ENCODE peak calls at places on chromosomes 1 and 21, in seven cellular contexts. I is PC-3, X is mesenchymal stem cell, D is IMR-90, O is neural progenitor cell, K is GM23248, E is endodermal cell. F is an unnamed sample.

GRCh38 chr1:167599839-167600581 is 30.0 kb upstream of the RCSD1 start:
- DNase-seq in D (peak; percentile 22), K (peak; percentile 71), I (peak; percentile 58), X (peak; percentile 55), O (no peak), E (no peak), F (peak; percentile 56)

GRCh38 chr1:36503733-36504132 is 21.0 kb upstream of the CSF3R start:
- DNase-seq in D (no peak), X (no peak), I (no peak), O (no peak), E (no peak), K (no peak), F (no peak)

GRCh38 chr1:59521456-59521855 is 224.6 kb downstream of the FGGY start:
- DNase-seq in K (peak; percentile 11), E (no peak), X (no peak), D (peak; percentile 78), O (no peak), I (no peak), F (no peak)

GRCh38 chr1:39539252-39539790 is 37.3 kb downstream of the PABPC4 start:
- DNase-seq in K (peak; percentile 84), D (peak; percentile 72), E (peak; percentile 87), O (peak; percentile 86), X (peak; percentile 83), I (peak; percentile 72), F (peak; percentile 89)

GRCh38 chr1:149888999-149889289 is 10.4 kb upstream of the BOLA1 start:
- DNase-seq in X (no peak), K (peak; percentile 80), D (peak; percentile 52), I (peak; percentile 56), E (no peak), O (peak; percentile 11), F (peak; percentile 76)

GRCh38 chr1:23931481-23931880 is 18.3 kb upstream of the CNR2 start:
- DNase-seq in O (no peak), X (no peak), D (no peak), I (no peak), E (no peak), K (no peak), F (no peak)

GRCh38 chr1:61332196-61332753 is 249.9 kb downstream of the NFIA start:
- DNase-seq in O (no peak), X (no peak), D (no peak), K (no peak), E (no peak), I (no peak), F (no peak)

GRCh38 chr1:31765041-31765467 is 914 bp upstream of the ADGRB2 start:
- DNase-seq in K (peak; percentile 38), O (peak; percentile 68), X (no peak), D (peak; percentile 19), E (peak; percentile 80), I (peak; percentile 31), F (peak; percentile 28)

GRCh38 chr1:94025383-94026340 is 95.3 kb downstream of the ABCA4 start:
- DNase-seq in X (peak; percentile 73), K (peak; percentile 82), E (peak; percentile 69), I (peak; percentile 90), D (peak; percentile 79), O (peak; percentile 68), F (peak; percentile 94)

GRCh38 chr1:194295690-194296089 is 1109.3 kb upstream of the B3GALT2 start:
- DNase-seq in X (peak; percentile 47), E (peak; percentile 53), D (peak; percentile 44), K (peak; percentile 0), O (peak; percentile 68), I (peak; percentile 57), F (peak; percentile 45)

GRCh38 chr21:17794631-17795030 is 24.5 kb downstream of the C21orf91 start:
- DNase-seq in D (no peak), O (no peak), I (no peak), K (no peak), E (no peak), X (no peak), F (no peak)
- H3K36me3 ChIP-seq in D (peaks cover 2% of the 10 kb centered on the region), O (peaks cover 19% of the 10 kb centered on the region), I (peaks cover 21% of the 10 kb centered on the region), K (peaks cover 10% of the 10 kb centered on the region), E (peaks cover 92% of the 10 kb centered on the region), X (peaks cover 46% of the 10 kb centered on the region), F (no peaks in the 10 kb centered on the region)

DNA sequence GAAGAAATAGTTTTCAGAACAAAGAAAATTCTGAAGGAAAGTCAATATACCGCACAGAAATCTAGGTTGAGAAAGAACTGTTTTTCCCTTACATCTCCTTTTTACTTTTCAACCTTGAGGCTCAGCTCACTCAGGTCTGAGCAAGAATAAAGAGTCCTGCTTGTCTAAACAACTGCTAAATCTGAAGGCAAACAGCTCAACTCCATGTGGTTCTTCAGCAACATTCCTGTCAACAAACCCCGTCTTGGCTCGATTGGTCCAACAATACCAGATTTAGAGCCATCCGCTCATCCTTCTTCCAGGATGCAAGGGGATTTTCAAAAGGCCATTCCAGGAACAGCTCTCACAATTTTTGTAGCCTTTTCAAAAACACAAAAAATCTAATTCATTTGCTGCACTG is 119.8 kb downstream of the HLCS start:
- DNase-seq in E (peak; percentile 49), X (peak; percentile 45), K (no peak), O (peak; percentile 53), D (peak; percentile 29), I (no peak), F (peak; percentile 20)
- H3K9ac ChIP-seq in E (no peak overlapping the region), X (peak overlapping the region; percentile 75), K (peak overlapping the region; percentile 66), O (no peak overlapping the region), D (no peak overlapping the region), I (no peak overlapping the region), F (no peak overlapping the region)

DNA sequence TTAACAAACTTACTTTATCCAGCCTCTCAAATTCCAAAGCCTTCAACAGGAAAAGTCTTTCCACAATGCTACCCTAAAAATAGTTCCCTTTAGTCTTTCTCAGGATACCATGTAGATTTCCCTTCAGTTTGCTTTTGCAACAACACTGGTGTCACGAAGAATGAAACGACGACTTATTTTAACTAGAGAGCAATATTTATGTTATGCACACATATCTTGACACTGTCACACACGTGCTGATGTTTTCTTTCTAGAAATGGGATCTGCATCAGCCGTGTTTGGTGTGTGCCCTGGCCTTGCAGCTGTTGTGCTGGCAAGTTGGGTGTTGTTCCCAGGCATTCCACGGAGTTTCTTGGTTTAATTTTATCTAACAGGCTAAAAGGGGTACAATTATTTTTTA is 75.5 kb downstream of the SIPA1L2 start:
- DNase-seq in X (peak; percentile 83), E (peak; percentile 33), K (no peak), O (no peak), I (no peak), D (peak; percentile 25), F (no peak)
- H3K36me3 ChIP-seq in X (no peaks in the 10 kb centered on the region), E (peaks cover 11% of the 10 kb centered on the region), K (no peaks in the 10 kb centered on the region), O (no peaks in the 10 kb centered on the region), I (no peaks in the 10 kb centered on the region), D (no peaks in the 10 kb centered on the region), F (no peaks in the 10 kb centered on the region)

GRCh38 chr1:38270241-38270871 is 223.8 kb upstream of the POU3F1 start:
- DNase-seq in O (peak; percentile 50), I (no peak), D (no peak), X (no peak), K (no peak), E (peak; percentile 89), F (no peak)
- H3K9ac ChIP-seq in O (no peak overlapping the region), I (no peak overlapping the region), D (no peak overlapping the region), X (no peak overlapping the region), K (no peak overlapping the region), E (no peak overlapping the region), F (no peak overlapping the region)

GRCh38 chr21:37195649-37196048 is 71.5 kb downstream of the VPS26C start:
- DNase-seq in X (no peak), O (no peak), D (no peak), E (no peak), K (no peak), I (no peak), F (no peak)

GRCh38 chr21:37196847-37197246 is 70.3 kb downstream of the VPS26C start:
- DNase-seq in I (no peak), E (no peak), K (no peak), O (no peak), D (no peak), X (no peak), F (no peak)

GRCh38 chr21:37193676-37194075 is 73.5 kb downstream of the VPS26C start:
- DNase-seq in E (no peak), I (no peak), O (no peak), K (no peak), D (no peak), X (no peak), F (no peak)

GRCh38 chr21:37193006-37193405 is 74.1 kb downstream of the VPS26C start:
- DNase-seq in K (no peak), O (peak; percentile 17), E (peak; percentile 80), X (no peak), I (no peak), D (no peak), F (no peak)

DNA sequence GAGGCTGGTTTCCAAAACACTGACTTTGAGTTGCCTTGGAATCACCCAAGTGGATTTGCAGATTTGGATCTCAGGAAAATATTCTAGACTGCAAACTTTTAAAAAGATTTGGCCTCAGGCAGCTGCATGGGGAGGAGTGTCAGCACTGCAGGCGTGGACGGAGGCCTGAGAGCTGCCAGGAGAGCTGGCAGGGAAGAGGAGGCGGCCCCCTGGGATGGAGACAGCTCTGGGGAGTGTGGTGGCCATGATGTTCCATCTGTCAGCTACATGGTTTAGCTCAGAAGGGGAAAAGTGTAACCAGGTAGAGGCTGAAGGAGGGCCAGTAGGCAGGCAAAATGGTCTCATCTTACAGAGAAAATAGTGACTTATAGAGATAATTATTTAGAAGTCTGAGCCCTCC is 72.1 kb downstream of the VPS26C start:
- DNase-seq in X (no peak), D (no peak), E (no peak), I (no peak), K (no peak), O (no peak), F (no peak)
- H3K36me3 ChIP-seq in X (peaks cover 100% of the 10 kb centered on the region), D (peaks cover 49% of the 10 kb centered on the region), E (peaks cover 100% of the 10 kb centered on the region), I (peaks cover 50% of the 10 kb centered on the region), K (peaks cover 45% of the 10 kb centered on the region), O (peaks cover 14% of the 10 kb centered on the region), F (peaks cover 95% of the 10 kb centered on the region)